ENCODE peak calls at places on chromosomes 13 and 19, in ten cellular contexts. Q, W, E, R, T, I, M, J, O and N are unnamed samples.

GRCh38 chr13:48456546-48456945 is 43.6 kb upstream of the LPAR6 start:
- DNase-seq in O (no peak), M (no peak), E (no peak), Q (no peak), I (no peak), R (no peak), T (no peak), W (no peak), J (no peak), N (no peak)

GRCh38 chr19:38734426-38735256 is 9.6 kb downstream of the CAPN12 start:
- DNase-seq in T (peak; percentile 35), I (peak; percentile 59), R (no peak), O (peak; percentile 57), J (no peak), E (peak; percentile 39), Q (peak; percentile 71), M (no peak), W (peak; percentile 81), N (peak; percentile 81)

GRCh38 chr19:44847144-44848035 is 1.3 kb downstream of the NECTIN2 start:
- DNase-seq in R (peak; percentile 71), Q (no peak), I (peak; percentile 86), O (peak; percentile 92), E (peak; percentile 12), T (peak; percentile 62), M (no peak), W (peak; percentile 88), J (no peak), N (peak; percentile 77)

GRCh38 chr19:29259153-29259552 is 46.2 kb upstream of the UQCRFS1 start:
- DNase-seq in W (no peak), J (no peak), Q (peak; percentile 32), I (no peak), R (no peak), M (no peak), E (no peak), T (no peak), O (no peak), N (no peak)

GRCh38 chr19:28920269-28921066 is 292.5 kb downstream of the UQCRFS1 start:
- DNase-seq in R (no peak), T (no peak), M (no peak), W (no peak), E (no peak), Q (no peak), I (no peak), J (no peak), O (no peak), N (no peak)

GRCh38 chr19:10929402-10929794 is 787 bp downstream of the TIMM29 start:
- DNase-seq in E (no peak), R (no peak), I (peak; percentile 43), M (no peak), Q (no peak), W (peak; percentile 80), J (no peak), O (no peak), T (no peak), N (no peak)

GRCh38 chr19:45782162-45782623 is at the start of gene DMPK:
- DNase-seq in I (no peak), R (no peak), W (peak; percentile 88), O (peak; percentile 78), Q (no peak), T (no peak), J (no peak), M (no peak), E (no peak), N (peak; percentile 78)

GRCh38 chr13:39326471-39326870 is 276.5 kb downstream of the LHFPL6 start:
- DNase-seq in M (no peak), I (no peak), Q (no peak), O (no peak), T (no peak), R (peak; percentile 20), W (no peak), E (no peak), J (no peak), N (no peak)

GRCh38 chr19:40598918-40599307 is 2.3 kb upstream of the LTBP4 start:
- DNase-seq in Q (no peak), J (no peak), I (no peak), E (no peak), W (no peak), M (no peak), R (no peak), O (no peak), T (no peak), N (no peak)

GRCh38 chr19:40599331-40600085 is 1.7 kb upstream of the LTBP4 start:
- DNase-seq in I (no peak), M (no peak), J (peak; percentile 26), T (peak; percentile 7), W (peak; percentile 55), E (no peak), R (no peak), Q (no peak), O (no peak), N (no peak)

GRCh38 chr19:40597329-40597838 is 3.8 kb upstream of the LTBP4 start:
- DNase-seq in R (no peak), E (no peak), T (no peak), J (no peak), Q (no peak), I (no peak), O (no peak), W (no peak), M (no peak), N (no peak)

GRCh38 chr19:40596608-40597328 is 4.4 kb upstream of the LTBP4 start:
- DNase-seq in R (peak; percentile 62), W (peak; percentile 82), Q (no peak), E (no peak), T (peak; percentile 59), O (peak; percentile 72), I (peak; percentile 54), J (no peak), M (no peak), N (peak; percentile 91)

DNA sequence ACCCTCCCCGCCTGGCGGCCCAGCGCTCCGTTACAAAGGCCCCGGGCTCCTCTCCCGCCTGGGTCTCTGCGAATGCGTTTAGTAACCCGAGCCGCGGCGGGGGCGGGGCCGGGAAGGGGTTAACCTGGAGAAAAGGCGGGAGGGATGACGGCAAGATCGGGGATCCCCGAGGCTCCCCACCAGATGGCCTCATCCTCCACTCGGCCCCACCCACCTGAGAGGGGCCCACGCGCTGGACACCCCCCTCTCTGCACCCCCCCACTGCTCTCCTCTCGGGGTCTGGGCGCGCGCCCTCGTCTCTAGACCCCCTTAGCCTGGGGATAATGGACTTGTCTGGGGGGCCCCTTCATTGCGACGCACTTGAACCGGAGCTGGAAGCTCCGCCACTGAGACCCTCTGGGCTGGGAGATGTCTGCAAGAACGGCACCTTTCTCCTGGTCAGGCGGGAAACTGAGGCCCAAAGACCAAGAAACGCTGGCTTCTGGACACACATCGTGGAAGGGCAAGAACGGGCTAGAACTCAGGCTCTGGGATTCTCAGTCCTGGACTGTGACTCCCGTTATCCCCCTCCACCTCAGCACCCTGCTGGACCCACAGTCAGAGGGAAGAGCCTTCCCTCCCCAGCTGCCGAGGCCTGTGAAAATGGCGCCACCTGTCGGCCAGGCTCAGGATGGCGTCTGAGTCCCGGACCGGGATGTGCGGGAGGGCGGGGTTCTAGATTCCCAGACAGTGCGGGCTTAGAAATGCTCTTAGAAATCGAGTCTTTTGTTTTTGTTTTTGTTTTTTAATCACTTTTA is 2.9 kb upstream of the LTBP4 start:
- DNase-seq in T (peak; percentile 89), J (peak; percentile 71), R (peak; percentile 88), W (peak; percentile 92), Q (peak; percentile 90), O (peak; percentile 92), I (peak; percentile 92), M (no peak), E (peak; percentile 76), N (peak; percentile 91)
- H3K27ac ChIP-seq in T (peak overlapping the region; percentile 9), J (no peak overlapping the region), R (peak overlapping the region; percentile 93), W (no peak overlapping the region), Q (no peak overlapping the region), O (no peak overlapping the region), I (no peak overlapping the region), M (peak overlapping the region; percentile 95), E (no peak overlapping the region), N (no peak overlapping the region)

GRCh38 chr19:1814833-1815604 is 2.9 kb upstream of the ATP8B3 start:
- DNase-seq in R (no peak), T (no peak), M (no peak), W (no peak), Q (no peak), O (no peak), E (no peak), J (no peak), I (no peak), N (no peak)
- H3K4me1 ChIP-seq in R (no peaks in the 10 kb centered on the region), T (peaks cover 15% of the 10 kb centered on the region), M (peaks cover 18% of the 10 kb centered on the region), W (peaks cover 5% of the 10 kb centered on the region), Q (peaks cover 12% of the 10 kb centered on the region), O (peaks cover 12% of the 10 kb centered on the region), E (peaks cover 12% of the 10 kb centered on the region), J (peaks cover 20% of the 10 kb centered on the region), I (peaks cover 13% of the 10 kb centered on the region), N (no peaks in the 10 kb centered on the region)

GRCh38 chr13:71624641-71625040 is 242.4 kb downstream of the DACH1 start:
- DNase-seq in W (no peak), E (no peak), I (no peak), O (no peak), R (peak; percentile 2), Q (no peak), J (no peak), M (no peak), T (no peak), N (no peak)

GRCh38 chr13:71625694-71626093 is 241.3 kb downstream of the DACH1 start:
- DNase-seq in Q (no peak), W (no peak), R (peak; percentile 54), J (no peak), T (peak; percentile 23), M (no peak), E (no peak), O (no peak), I (no peak), N (no peak)

GRCh38 chr13:71629167-71629566 is 237.8 kb downstream of the DACH1 start:
- DNase-seq in T (no peak), O (no peak), W (no peak), E (no peak), M (no peak), Q (no peak), R (no peak), J (no peak), I (no peak), N (no peak)

GRCh38 chr13:71625183-71625582 is 241.8 kb downstream of the DACH1 start:
- DNase-seq in R (peak; percentile 9), J (no peak), W (no peak), T (no peak), E (no peak), Q (no peak), O (no peak), I (no peak), M (no peak), N (no peak)

GRCh38 chr13:71626396-71626795 is 240.6 kb downstream of the DACH1 start:
- DNase-seq in I (no peak), O (no peak), Q (no peak), R (no peak), E (no peak), M (no peak), J (no peak), T (no peak), W (no peak), N (no peak)
- H3K9me3 ChIP-seq in I (no peaks in the 10 kb centered on the region), O (no peaks in the 10 kb centered on the region), Q (no peaks in the 10 kb centered on the region), R (no peaks in the 10 kb centered on the region), E (no peaks in the 10 kb centered on the region), M (no peaks in the 10 kb centered on the region), J (no peaks in the 10 kb centered on the region), T (no peaks in the 10 kb centered on the region), W (no peaks in the 10 kb centered on the region), N (no peaks in the 10 kb centered on the region)

DNA sequence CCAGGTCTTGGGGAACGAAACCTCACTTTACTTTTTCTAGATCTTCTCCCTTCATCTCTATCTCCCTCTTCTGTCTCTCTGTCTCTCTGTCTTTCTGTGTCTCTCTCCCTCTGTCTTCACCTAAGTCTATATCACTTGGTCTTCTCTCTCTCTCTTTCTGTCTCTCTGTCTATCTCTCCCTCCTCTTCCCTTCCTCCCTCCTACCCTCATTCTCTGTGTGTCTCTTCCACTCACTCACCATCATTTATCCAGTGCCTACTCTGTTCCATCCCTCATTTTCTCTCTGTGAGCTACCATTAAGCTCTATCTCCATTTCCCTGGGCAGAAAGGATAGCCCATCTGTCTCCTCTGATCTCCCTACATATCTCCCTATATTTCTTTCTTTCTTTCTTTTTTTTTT is 32.2 kb upstream of the FBL start:
- DNase-seq in T (no peak), W (no peak), Q (no peak), J (no peak), E (no peak), M (no peak), O (no peak), I (no peak), R (no peak), N (no peak)
- H3K27ac ChIP-seq in T (no peak overlapping the region), W (no peak overlapping the region), Q (no peak overlapping the region), J (no peak overlapping the region), E (no peak overlapping the region), M (no peak overlapping the region), O (no peak overlapping the region), I (no peak overlapping the region), R (no peak overlapping the region), N (no peak overlapping the region)